ENCODE peak calls at places on chromosomes 2 and 18, in ten cellular contexts. O is myocyte, H is endothelial cell, I is H4, D is Peyer's patch, R is T-helper 2 cell, X is hippocampal formation, Z is MM.1S, F is fibroblast of pulmonary artery, U is left cardiac atrium. L is an unnamed sample.
A peak's percentile ranks its signal among the peaks of the same experiment; 100 is the strongest.

GRCh38 chr2:45636013-45636412 is 15.5 kb upstream of the PRKCE start:
- DNase-seq in U (no peak), X (no peak), D (no peak), F (no peak), H (no peak), O (no peak), I (no peak), R (no peak), Z (no peak), L (no peak)

GRCh38 chr2:185279999-185280398 is 458.6 kb upstream of the FSIP2 start:
- DNase-seq in H (no peak), D (no peak), X (peak; percentile 4), O (peak; percentile 21), I (peak; percentile 5), U (no peak), F (peak; percentile 45), Z (peak; percentile 41), R (no peak), L (no peak)

GRCh38 chr18:58242978-58243377 is 199.0 kb downstream of the NEDD4L start:
- DNase-seq in X (no peak), Z (no peak), U (no peak), H (no peak), I (no peak), O (no peak), F (no peak), R (no peak), D (no peak), L (no peak)

GRCh38 chr2:191436368-191437055 is 191.3 kb downstream of the MYO1B start:
- DNase-seq in U (no peak), F (no peak), Z (no peak), D (no peak), X (no peak), R (no peak), I (no peak), O (peak; percentile 16), H (no peak), L (no peak)

GRCh38 chr2:118202707-118203303 is 114.5 kb downstream of the INSIG2 start:
- DNase-seq in Z (peak; percentile 55), I (peak; percentile 58), D (no peak), U (peak; percentile 37), H (peak; percentile 72), X (no peak), R (peak; percentile 59), O (peak; percentile 56), F (peak; percentile 59), L (no peak)

GRCh38 chr18:67410075-67410474 is 106.4 kb downstream of the DSEL start:
- DNase-seq in I (no peak), R (no peak), Z (no peak), X (no peak), F (peak; percentile 26), U (no peak), O (no peak), H (no peak), D (no peak), L (no peak)

GRCh38 chr2:30147196-30147714 is 448 bp downstream of the YPEL5 start:
- DNase-seq in U (peak; percentile 47), I (no peak), H (peak; percentile 47), F (no peak), O (no peak), Z (peak; percentile 22), X (no peak), R (peak; percentile 43), D (no peak), L (no peak)

GRCh38 chr2:10960606-10961489 is 49.1 kb downstream of the KCNF1 start:
- DNase-seq in F (no peak), R (no peak), X (no peak), H (no peak), U (no peak), D (no peak), Z (no peak), O (no peak), I (no peak), L (peak; percentile 73)

GRCh38 chr2:66481100-66481549 is 46.2 kb downstream of the MEIS1 start:
- DNase-seq in H (peak; percentile 43), U (peak; percentile 29), X (no peak), D (no peak), I (peak; percentile 81), Z (no peak), R (no peak), F (peak; percentile 92), O (peak; percentile 56), L (no peak)

GRCh38 chr2:32360416-32360815 is 3.6 kb downstream of the BIRC6 start:
- DNase-seq in H (no peak), D (no peak), U (no peak), I (no peak), O (no peak), X (no peak), F (peak; percentile 31), R (peak; percentile 11), Z (no peak), L (no peak)

GRCh38 chr2:208565690-208566421 is 159.3 kb downstream of the PTH2R start:
- DNase-seq in O (no peak), Z (no peak), D (no peak), R (no peak), I (no peak), H (no peak), U (no peak), F (no peak), X (no peak), L (no peak)

GRCh38 chr2:28543316-28544068 is 47.6 kb downstream of the PLB1 start:
- DNase-seq in Z (no peak), O (peak; percentile 88), D (no peak), H (no peak), R (no peak), X (no peak), I (no peak), U (no peak), F (peak; percentile 11), L (no peak)

GRCh38 chr2:240205348-240205747 is 64.9 kb upstream of the OTOS start:
- DNase-seq in I (peak; percentile 56), H (no peak), R (no peak), U (no peak), F (peak; percentile 27), X (no peak), O (peak; percentile 98), D (no peak), Z (no peak), L (no peak)

GRCh38 chr2:102030855-102031527 is 39.2 kb downstream of the IL1R2 start:
- DNase-seq in D (no peak), I (no peak), H (no peak), R (no peak), Z (no peak), F (no peak), U (no peak), X (no peak), O (no peak), L (no peak)